ENCODE peak calls at places on chromosome 14, in five cellular contexts. Q is SW480; R is stimulated activated CD8-positive, alpha-beta memory T cell treated with anti-CD3 and anti-CD28 coated beads, Interleukin-7, amount 100 ng/mL, for 24 hours; S is AG09309; G is activated B cell treated with CpG ODN at 0.5 μM for 24 hours. X is an unnamed sample.

GRCh38 chr14:97380539-97380941 is 583.4 kb downstream of the VRK1 start:
- DNase-seq in R (peak), S (no peak), Q (peak), G (no peak), X (no peak)

GRCh38 chr14:75418779-75419768 is 8.7 kb upstream of the JDP2 start:
- DNase-seq in G (peak), S (no peak), R (peak), Q (peak), X (no peak)

GRCh38 chr14:24430682-24431568 is 1.2 kb downstream of the KHNYN start:
- DNase-seq in G (peak), R (no peak), Q (no peak), S (no peak), X (peak)

GRCh38 chr14:101109347-101109638 is 205.8 kb upstream of the RTL1 start:
- DNase-seq in S (no peak), Q (no peak), R (no peak), G (no peak), X (no peak)

GRCh38 chr14:91245029-91245428 is 525 bp upstream of the GPR68 start:
- DNase-seq in R (no peak), G (no peak), Q (no peak), S (no peak), X (no peak)

GRCh38 chr14:65000868-65001600 is 14.3 kb downstream of the FNTB start:
- DNase-seq in Q (no peak), S (no peak), G (no peak), R (no peak), X (no peak)

GRCh38 chr14:35506461-35506860 is 27.5 kb upstream of the INSM2 start:
- DNase-seq in Q (no peak), G (no peak), S (no peak), R (no peak), X (no peak)

GRCh38 chr14:68824517-68825347 is 31.9 kb upstream of the ZFP36L1 start:
- DNase-seq in S (no peak), Q (peak), G (no peak), R (no peak), X (peak)

GRCh38 chr14:59161571-59162175 is 26.8 kb upstream of the DAAM1 start:
- DNase-seq in S (peak), G (no peak), R (no peak), Q (peak), X (no peak)

GRCh38 chr14:67524152-67524963 is 8.7 kb upstream of the PLEKHH1 start:
- DNase-seq in G (no peak), Q (peak), R (no peak), S (no peak), X (no peak)

GRCh38 chr14:36807727-36808126 is 146.1 kb downstream of the PAX9 start:
- DNase-seq in R (no peak), S (no peak), Q (no peak), G (no peak), X (no peak)